ENCODE peak calls at places on chromosomes 12 and 14, in four cellular contexts. One of them, this sample, is unnamed.

GRCh38 chr12:113519464-113520191 is 48.0 kb upstream of the LHX5 start:
- DNase-seq in activated T-helper 1 cell treated with anti-CD3 and anti-CD28 coated beads, Interleukin-12 subunit alpha, Interleukin-12 subunit beta, Interleukin-2, Interleukin-4 antibody, amounts not matched to agents 30 ng/mL and 10 ng/mL and 1 ng/mL, durations not matched to agents 14 hours and 24 hours and 36 hours: no peak
- DNase-seq in T-helper 17 cell: no peak
- DNase-seq in activated CD4-positive, alpha-beta T cell treated with anti-CD3 and anti-CD28 coated beads, Interleukin-2, amount 50 U/mL, for 1 hour: no peak
- DNase-seq in this sample: no peak

GRCh38 chr12:53220857-53221202 is 11.2 kb downstream of the RARG start:
- DNase-seq in activated T-helper 1 cell treated with anti-CD3 and anti-CD28 coated beads, Interleukin-12 subunit alpha, Interleukin-12 subunit beta, Interleukin-2, Interleukin-4 antibody, amounts not matched to agents 30 ng/mL and 10 ng/mL and 1 ng/mL, durations not matched to agents 14 hours and 24 hours and 36 hours: peak
- DNase-seq in T-helper 17 cell: peak
- DNase-seq in activated CD4-positive, alpha-beta T cell treated with anti-CD3 and anti-CD28 coated beads, Interleukin-2, amount 50 U/mL, for 1 hour: peak
- DNase-seq in this sample: peak

GRCh38 chr14:26835949-26836570 is 238.2 kb upstream of the NOVA1 start:
- DNase-seq in activated CD4-positive, alpha-beta T cell treated with anti-CD3 and anti-CD28 coated beads, Interleukin-2, amount 50 U/mL, for 1 hour: no peak
- DNase-seq in activated T-helper 1 cell treated with anti-CD3 and anti-CD28 coated beads, Interleukin-12 subunit alpha, Interleukin-12 subunit beta, Interleukin-2, Interleukin-4 antibody, amounts not matched to agents 30 ng/mL and 10 ng/mL and 1 ng/mL, durations not matched to agents 14 hours and 24 hours and 36 hours: no peak
- DNase-seq in T-helper 17 cell: no peak
- DNase-seq in this sample: no peak

GRCh38 chr14:74964787-74965769 is 9.7 kb upstream of the PGF start:
- DNase-seq in T-helper 17 cell: no peak
- DNase-seq in activated CD4-positive, alpha-beta T cell treated with anti-CD3 and anti-CD28 coated beads, Interleukin-2, amount 50 U/mL, for 1 hour: no peak
- DNase-seq in activated T-helper 1 cell treated with anti-CD3 and anti-CD28 coated beads, Interleukin-12 subunit alpha, Interleukin-12 subunit beta, Interleukin-2, Interleukin-4 antibody, amounts not matched to agents 30 ng/mL and 10 ng/mL and 1 ng/mL, durations not matched to agents 14 hours and 24 hours and 36 hours: no peak
- DNase-seq in this sample: no peak

GRCh38 chr14:64663174-64663573 is 41.0 kb upstream of the PLEKHG3 start:
- DNase-seq in activated T-helper 1 cell treated with anti-CD3 and anti-CD28 coated beads, Interleukin-12 subunit alpha, Interleukin-12 subunit beta, Interleukin-2, Interleukin-4 antibody, amounts not matched to agents 30 ng/mL and 10 ng/mL and 1 ng/mL, durations not matched to agents 14 hours and 24 hours and 36 hours: no peak
- DNase-seq in activated CD4-positive, alpha-beta T cell treated with anti-CD3 and anti-CD28 coated beads, Interleukin-2, amount 50 U/mL, for 1 hour: no peak
- DNase-seq in T-helper 17 cell: no peak
- DNase-seq in this sample: no peak

GRCh38 chr12:113261847-113262470 is 40.7 kb downstream of the TPCN1 start:
- DNase-seq in T-helper 17 cell: no peak
- DNase-seq in activated T-helper 1 cell treated with anti-CD3 and anti-CD28 coated beads, Interleukin-12 subunit alpha, Interleukin-12 subunit beta, Interleukin-2, Interleukin-4 antibody, amounts not matched to agents 30 ng/mL and 10 ng/mL and 1 ng/mL, durations not matched to agents 14 hours and 24 hours and 36 hours: peak
- DNase-seq in activated CD4-positive, alpha-beta T cell treated with anti-CD3 and anti-CD28 coated beads, Interleukin-2, amount 50 U/mL, for 1 hour: no peak
- DNase-seq in this sample: peak

GRCh38 chr12:6326316-6326959 is 15.4 kb downstream of the TNFRSF1A start:
- DNase-seq in activated CD4-positive, alpha-beta T cell treated with anti-CD3 and anti-CD28 coated beads, Interleukin-2, amount 50 U/mL, for 1 hour: no peak
- DNase-seq in T-helper 17 cell: no peak
- DNase-seq in activated T-helper 1 cell treated with anti-CD3 and anti-CD28 coated beads, Interleukin-12 subunit alpha, Interleukin-12 subunit beta, Interleukin-2, Interleukin-4 antibody, amounts not matched to agents 30 ng/mL and 10 ng/mL and 1 ng/mL, durations not matched to agents 14 hours and 24 hours and 36 hours: no peak
- DNase-seq in this sample: peak

GRCh38 chr12:124379938-124380754 is 85.3 kb downstream of the RFLNA start:
- DNase-seq in T-helper 17 cell: no peak
- DNase-seq in activated CD4-positive, alpha-beta T cell treated with anti-CD3 and anti-CD28 coated beads, Interleukin-2, amount 50 U/mL, for 1 hour: no peak
- DNase-seq in activated T-helper 1 cell treated with anti-CD3 and anti-CD28 coated beads, Interleukin-12 subunit alpha, Interleukin-12 subunit beta, Interleukin-2, Interleukin-4 antibody, amounts not matched to agents 30 ng/mL and 10 ng/mL and 1 ng/mL, durations not matched to agents 14 hours and 24 hours and 36 hours: no peak
- DNase-seq in this sample: no peak

GRCh38 chr14:90654831-90655276 is 161.4 kb downstream of the TTC7B start:
- DNase-seq in activated CD4-positive, alpha-beta T cell treated with anti-CD3 and anti-CD28 coated beads, Interleukin-2, amount 50 U/mL, for 1 hour: no peak
- DNase-seq in activated T-helper 1 cell treated with anti-CD3 and anti-CD28 coated beads, Interleukin-12 subunit alpha, Interleukin-12 subunit beta, Interleukin-2, Interleukin-4 antibody, amounts not matched to agents 30 ng/mL and 10 ng/mL and 1 ng/mL, durations not matched to agents 14 hours and 24 hours and 36 hours: no peak
- DNase-seq in T-helper 17 cell: no peak
- DNase-seq in this sample: no peak